ENCODE peak calls at places on chromosomes 2 and 18, in four cellular contexts. K is endodermal cell, I is psoas muscle, Q is tibial artery. R is an unnamed sample.

GRCh38 chr2:100957971-100958653 is 44.0 kb upstream of the RPL31 start:
- DNase-seq in K (no peak), Q (peak; percentile 69), I (no peak), R (peak; percentile 92)

GRCh38 chr2:148932536-148932935 is 57.5 kb downstream of the KIF5C start:
- DNase-seq in Q (no peak), I (no peak), K (no peak), R (no peak)

GRCh38 chr2:9644021-9644420 is 13.2 kb upstream of the YWHAQ start:
- DNase-seq in I (no peak), Q (no peak), K (no peak), R (no peak)

GRCh38 chr2:168336786-168337388 is 89.5 kb upstream of the STK39 start:
- DNase-seq in K (peak; percentile 88), Q (no peak), I (no peak), R (no peak)

GRCh38 chr2:226712941-226713340 is 86.7 kb downstream of the IRS1 start:
- DNase-seq in Q (no peak), K (no peak), I (no peak), R (no peak)

GRCh38 chr18:44342167-44342566 is 338.5 kb upstream of the SETBP1 start:
- DNase-seq in K (no peak), Q (no peak), I (no peak), R (peak; percentile 9)

GRCh38 chr2:80363951-80364350 is 59.4 kb upstream of the LRRTM1 start:
- DNase-seq in Q (no peak), I (no peak), K (no peak), R (no peak)

GRCh38 chr2:64966017-64966416 is 23.2 kb upstream of the SLC1A4 start:
- DNase-seq in K (no peak), Q (no peak), I (no peak), R (no peak)

GRCh38 chr2:234964631-234965461 is 13.0 kb downstream of the SH3BP4 start:
- DNase-seq in Q (no peak), I (no peak), K (peak; percentile 35), R (peak; percentile 83)

GRCh38 chr2:43399515-43400245 is 173.3 kb upstream of the ZFP36L2 start:
- DNase-seq in Q (no peak), K (no peak), I (no peak), R (peak; percentile 44)

GRCh38 chr18:31219395-31219794 is 56.7 kb upstream of the DSC1 start:
- DNase-seq in Q (no peak), K (no peak), I (no peak), R (no peak)

GRCh38 chr2:201129044-201129505 is 13.1 kb downstream of the CFLAR start:
- DNase-seq in I (no peak), Q (no peak), K (no peak), R (no peak)

GRCh38 chr2:11669454-11670291 is at the start of gene NTSR2:
- DNase-seq in K (peak; percentile 94), I (peak; percentile 83), Q (no peak), R (peak; percentile 95)

GRCh38 chr2:137118140-137118539 is 352.8 kb downstream of the THSD7B start:
- DNase-seq in I (no peak), K (no peak), Q (no peak), R (no peak)
- H3K4me1 ChIP-seq in I (no peaks in the 10 kb centered on the region), K (no peaks in the 10 kb centered on the region), Q (no peaks in the 10 kb centered on the region), R (peaks cover 32% of the 10 kb centered on the region)

GRCh38 chr2:23683001-23683400 is 243.9 kb downstream of the ATAD2B start:
- DNase-seq in Q (no peak), K (no peak), I (no peak), R (no peak)
- H3K4me1 ChIP-seq in Q (no peaks in the 10 kb centered on the region), K (no peaks in the 10 kb centered on the region), I (no peaks in the 10 kb centered on the region), R (no peaks in the 10 kb centered on the region)

DNA sequence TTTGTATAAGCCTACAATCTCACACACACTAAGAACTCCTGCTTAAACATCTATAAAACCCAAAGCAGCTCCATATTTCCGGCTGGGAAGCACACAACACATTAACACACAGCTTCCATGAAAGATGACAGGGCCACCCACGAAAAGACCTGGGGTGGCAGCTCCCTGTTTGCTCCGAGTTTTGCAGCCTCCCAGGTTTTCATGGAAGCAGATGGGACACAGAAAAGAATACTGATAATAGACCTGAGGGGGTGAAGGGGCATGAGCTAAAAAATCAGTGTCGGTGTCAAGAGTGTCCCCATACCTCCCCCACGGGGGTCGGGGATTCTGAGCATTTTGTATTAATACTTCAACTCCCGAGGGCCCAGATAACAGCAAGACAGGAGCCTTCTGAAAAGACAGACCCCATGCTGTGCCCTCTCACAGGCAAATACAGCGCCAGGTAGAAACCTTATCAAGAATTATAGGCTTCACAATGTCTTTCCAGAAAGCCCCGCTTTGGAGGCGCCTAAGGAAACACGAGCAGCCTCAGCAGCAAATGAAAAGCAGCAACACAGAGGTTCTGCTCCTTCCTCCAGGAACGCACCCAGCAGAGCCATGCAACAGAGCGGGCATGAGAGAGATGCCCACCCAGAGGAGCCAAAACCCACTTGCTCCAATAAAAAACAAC is 50.5 kb downstream of the ZNF516 start:
- DNase-seq in Q (no peak), K (no peak), I (no peak), R (peak; percentile 87)
- H3K4me1 ChIP-seq in Q (no peaks in the 10 kb centered on the region), K (peaks cover 4% of the 10 kb centered on the region), I (peaks cover 51% of the 10 kb centered on the region), R (peaks cover 46% of the 10 kb centered on the region)

GRCh38 chr2:217382794-217383193 is 522.9 kb upstream of the TNP1 start:
- DNase-seq in I (no peak), Q (no peak), K (no peak), R (no peak)

GRCh38 chr2:217383620-217384019 is 523.8 kb upstream of the TNP1 start:
- DNase-seq in Q (no peak), I (no peak), K (no peak), R (no peak)

GRCh38 chr2:217387776-217388381 is 528.0 kb upstream of the TNP1 start:
- DNase-seq in Q (no peak), I (no peak), K (no peak), R (no peak)

GRCh38 chr2:217386041-217386440 is 526.2 kb upstream of the TNP1 start:
- DNase-seq in K (no peak), I (no peak), Q (no peak), R (no peak)
- H3K4me1 ChIP-seq in K (peaks cover 8% of the 10 kb centered on the region), I (peaks cover 17% of the 10 kb centered on the region), Q (no peaks in the 10 kb centered on the region), R (no peaks in the 10 kb centered on the region)

GRCh38 chr2:96772903-96773675 is 12.4 kb downstream of the CNNM4 start:
- DNase-seq in I (no peak), K (no peak), Q (no peak), R (no peak)
- H3K4me1 ChIP-seq in I (peaks cover 25% of the 10 kb centered on the region), K (no peaks in the 10 kb centered on the region), Q (no peaks in the 10 kb centered on the region), R (peaks cover 5% of the 10 kb centered on the region)

GRCh38 chr2:207334631-207335371 is 169.1 kb upstream of the KLF7 start:
- DNase-seq in K (peak; percentile 88), Q (peak; percentile 70), I (peak; percentile 72), R (peak; percentile 88)
- H3K4me1 ChIP-seq in K (peaks cover 10% of the 10 kb centered on the region), Q (no peaks in the 10 kb centered on the region), I (peaks cover 6% of the 10 kb centered on the region), R (peaks cover 36% of the 10 kb centered on the region)

GRCh38 chr2:207131634-207132418 is 33.9 kb downstream of the KLF7 start:
- DNase-seq in I (no peak), K (no peak), Q (no peak), R (no peak)
- H3K4me1 ChIP-seq in I (peaks cover 27% of the 10 kb centered on the region), K (peaks cover 7% of the 10 kb centered on the region), Q (no peaks in the 10 kb centered on the region), R (peaks cover 38% of the 10 kb centered on the region)

DNA sequence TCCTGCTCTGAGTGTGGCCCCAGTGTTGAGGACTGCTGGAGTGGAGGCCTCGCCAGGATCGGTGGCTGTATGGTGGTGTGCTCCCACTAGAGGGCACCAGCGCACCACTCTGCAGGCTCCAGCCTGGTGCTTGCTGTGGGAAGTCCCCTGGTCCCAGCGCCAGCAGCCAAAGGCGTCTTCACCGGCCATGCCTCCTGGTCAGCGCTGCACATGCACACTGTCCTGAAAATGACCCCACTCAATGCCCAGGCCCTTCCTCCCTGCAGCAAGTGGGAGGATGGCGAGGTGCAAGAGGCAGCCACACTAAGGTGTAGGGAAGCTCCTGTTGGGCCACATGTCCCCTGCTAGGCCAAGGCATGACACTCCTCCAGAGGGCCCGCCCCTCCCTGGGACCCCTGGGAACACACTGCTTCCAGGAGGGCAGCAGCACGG is 136.5 kb downstream of the CTIF start:
- DNase-seq in I (peak; percentile 93), Q (peak; percentile 83), K (peak; percentile 97), R (peak; percentile 97)
- H3K4me1 ChIP-seq in I (peaks cover 32% of the 10 kb centered on the region), Q (no peaks in the 10 kb centered on the region), K (no peaks in the 10 kb centered on the region), R (peaks cover 42% of the 10 kb centered on the region)

DNA sequence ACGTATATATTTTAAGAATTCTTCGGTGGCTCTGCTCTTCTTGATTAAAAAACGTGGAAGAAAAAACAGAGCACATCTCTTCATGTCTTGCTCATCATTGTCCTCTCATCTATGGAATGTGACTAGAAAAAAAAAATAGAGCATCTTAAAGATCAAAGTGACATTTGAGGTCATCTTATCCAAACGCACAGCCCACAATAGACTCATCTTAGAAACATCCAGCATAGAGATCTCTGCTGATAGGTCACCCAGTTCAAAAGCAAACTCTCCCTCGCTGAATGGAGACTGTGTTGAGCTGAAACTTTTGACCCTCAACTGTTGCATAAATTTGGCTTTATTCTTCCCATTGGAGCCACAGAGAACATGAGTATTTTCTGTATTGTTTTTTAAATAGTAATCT is 65.2 kb downstream of the CMPK2 start:
- DNase-seq in K (no peak), I (no peak), Q (no peak), R (no peak)
- H3K4me1 ChIP-seq in K (no peaks in the 10 kb centered on the region), I (no peaks in the 10 kb centered on the region), Q (no peaks in the 10 kb centered on the region), R (no peaks in the 10 kb centered on the region)

R was measured in osteoblast.